ENCODE peak calls at places on chromosomes 5 and 9, in eight cellular contexts. O is type B pancreatic cell; G is CD8-positive, alpha-beta T cell; M is heart left ventricle; H is HFFc6; S is astrocyte of the spinal cord; X is cardiac muscle cell; J is endothelial cell. R is an unnamed sample.

GRCh38 chr9:98580956-98581355 is 127.8 kb downstream of the GABBR2 start:
- DNase-seq in O (no peak), G (no peak), M (no peak), H (no peak), S (no peak), X (no peak), J (no peak), R (no peak)

GRCh38 chr5:125552486-125552885 is 806.0 kb upstream of the ZNF608 start:
- DNase-seq in O (no peak), G (no peak), M (no peak), H (no peak), S (no peak), X (no peak), J (no peak), R (no peak)

GRCh38 chr9:69172895-69173294 is 1.2 kb upstream of the TJP2 start:
- DNase-seq in O (no peak), G (no peak), M (no peak), H (no peak), S (no peak), X (no peak), J (no peak), R (no peak)

GRCh38 chr5:31909073-31909472 is 265.0 kb downstream of the GOLPH3 start:
- DNase-seq in O (no peak), G (no peak), M (no peak), H (no peak), S (no peak), X (no peak), J (no peak), R (no peak)

GRCh38 chr5:1795931-1796330 is 3.7 kb downstream of the MRPL36 start:
- DNase-seq in O (no peak), G (no peak), M (no peak), H (no peak), S (no peak), X (no peak), J (no peak), R (no peak)

GRCh38 chr9:76456202-76456926 is 2.6 kb upstream of the GCNT1 start:
- DNase-seq in O (no peak), G (peak), M (no peak), H (no peak), S (peak), X (peak), J (peak), R (no peak)

GRCh38 chr5:61362796-61363364 is 30.8 kb downstream of the ZSWIM6 start:
- DNase-seq in O (no peak), G (no peak), M (no peak), H (peak), S (no peak), X (peak), J (no peak), R (no peak)

GRCh38 chr5:19240150-19240549 is 747.9 kb downstream of the CDH18 start:
- DNase-seq in O (no peak), G (no peak), M (no peak), H (no peak), S (peak), X (peak), J (no peak), R (no peak)

GRCh38 chr5:161190778-161191177 is 338.8 kb upstream of the ATP10B start:
- DNase-seq in O (no peak), G (no peak), M (no peak), H (no peak), S (no peak), X (no peak), J (no peak), R (no peak)

GRCh38 chr9:87909310-87910041 is 8.3 kb upstream of the SPATA31C1 start:
- DNase-seq in O (no peak), G (no peak), M (no peak), H (no peak), S (no peak), X (no peak), J (no peak), R (peak)

GRCh38 chr9:126217121-126217520 is 109.5 kb upstream of the MVB12B start:
- DNase-seq in O (no peak), G (no peak), M (no peak), H (no peak), S (no peak), X (no peak), J (no peak), R (peak)

GRCh38 chr5:445591-445990 is 2.6 kb downstream of the EXOC3 start:
- DNase-seq in O (no peak), G (no peak), M (no peak), H (no peak), S (no peak), X (no peak), J (no peak), R (no peak)

GRCh38 chr5:80399553-80400239 is 8.2 kb upstream of the ZFYVE16 start:
- DNase-seq in O (no peak), G (no peak), M (no peak), H (peak), S (peak), X (no peak), J (no peak), R (no peak)

GRCh38 chr5:78364005-78364404 is 3.6 kb downstream of the SCAMP1 start:
- DNase-seq in O (no peak), G (no peak), M (no peak), H (no peak), S (no peak), X (no peak), J (no peak), R (no peak)

GRCh38 chr5:162372265-162372664 is 304.7 kb downstream of the GABRG2 start:
- DNase-seq in O (no peak), G (no peak), M (no peak), H (no peak), S (no peak), X (no peak), J (no peak), R (no peak)

GRCh38 chr9:37592108-37592951 is at the start of gene TOMM5:
- DNase-seq in O (peak), G (peak), M (peak), H (peak), S (peak), X (peak), J (peak), R (peak)

GRCh38 chr5:151470440-151470839 is 23.0 kb downstream of the SLC36A1 start:
- DNase-seq in O (no peak), G (no peak), M (no peak), H (peak), S (no peak), X (no peak), J (no peak), R (peak)

GRCh38 chr5:28548856-28549255 is 1510.5 kb upstream of the CDH9 start:
- DNase-seq in O (no peak), G (no peak), M (no peak), H (no peak), S (peak), X (no peak), J (no peak), R (no peak)

GRCh38 chr5:28549588-28549987 is 1511.2 kb upstream of the CDH9 start:
- DNase-seq in O (no peak), G (no peak), M (no peak), H (no peak), S (no peak), X (no peak), J (no peak), R (no peak)

GRCh38 chr5:28543699-28544098 is 1505.3 kb upstream of the CDH9 start:
- DNase-seq in O (no peak), G (no peak), M (no peak), H (no peak), S (no peak), X (no peak), J (no peak), R (no peak)

GRCh38 chr5:28542968-28543367 is 1504.6 kb upstream of the CDH9 start:
- DNase-seq in O (no peak), G (no peak), M (no peak), H (no peak), S (peak), X (peak), J (no peak), R (no peak)

DNA sequence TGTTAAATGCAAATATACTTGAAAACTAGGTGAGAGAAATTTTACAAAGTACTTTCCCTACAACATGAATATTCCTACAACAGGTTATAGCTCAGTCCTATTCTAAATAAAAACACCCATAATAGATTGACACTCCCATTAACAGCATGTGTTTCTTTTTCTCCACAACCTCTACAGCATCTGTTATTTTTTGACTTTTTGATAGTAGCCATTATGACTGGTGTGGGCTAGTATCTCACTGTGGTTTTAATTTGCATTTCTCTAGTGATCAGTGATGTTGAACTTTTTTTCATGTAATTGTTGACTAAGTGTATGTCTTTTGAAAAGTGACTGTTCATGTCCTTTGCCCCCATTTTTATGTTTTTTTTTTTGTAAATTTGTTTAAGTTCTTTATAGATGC is 1506.1 kb upstream of the CDH9 start:
- DNase-seq in O (no peak), G (no peak), M (no peak), H (no peak), S (no peak), X (no peak), J (no peak), R (no peak)
- TF ChIP-seq CTCF in O (no peak), G (no peak), M (no peak), H (no peak), S (no peak), X (no peak), J (no peak), R (no peak)

GRCh38 chr9:4386819-4387218 is 87.0 kb upstream of the GLIS3 start:
- DNase-seq in O (no peak), G (no peak), M (no peak), H (no peak), S (no peak), X (no peak), J (no peak), R (no peak)
- TF ChIP-seq CTCF in O (no peak), G (no peak), M (no peak), H (no peak), S (no peak), X (no peak), J (no peak), R (no peak)

GRCh38 chr9:15961217-15961616 is 408.4 kb downstream of the CCDC171 start:
- DNase-seq in O (no peak), G (no peak), M (no peak), H (no peak), S (no peak), X (no peak), J (no peak), R (no peak)

GRCh38 chr9:15965246-15965745 is 412.5 kb downstream of the CCDC171 start:
- DNase-seq in O (no peak), G (no peak), M (no peak), H (no peak), S (no peak), X (no peak), J (no peak), R (no peak)

GRCh38 chr9:15966471-15966870 is 413.6 kb downstream of the CCDC171 start:
- DNase-seq in O (no peak), G (no peak), M (no peak), H (no peak), S (no peak), X (no peak), J (no peak), R (no peak)

GRCh38 chr9:15972760-15973159 is 419.9 kb downstream of the CCDC171 start:
- DNase-seq in O (no peak), G (no peak), M (no peak), H (no peak), S (no peak), X (no peak), J (no peak), R (no peak)

DNA sequence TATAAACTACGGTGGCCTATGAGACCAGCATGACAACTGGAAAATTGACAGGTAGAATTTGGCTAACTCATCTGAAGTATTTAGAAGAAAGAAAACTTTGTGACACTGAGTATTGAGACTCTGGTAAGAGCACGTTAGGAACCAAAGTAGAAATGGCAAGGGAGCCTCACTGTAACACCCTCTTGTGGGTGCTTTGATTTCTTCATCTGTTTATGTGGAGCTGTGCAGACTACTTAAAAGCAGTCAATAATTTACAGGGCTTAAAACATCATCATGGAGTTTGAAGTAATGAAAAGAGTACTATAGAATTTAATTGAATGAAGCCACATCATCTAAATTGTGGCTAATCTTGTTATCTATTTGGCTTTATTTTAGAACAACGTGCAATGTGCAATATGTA is 414.2 kb downstream of the CCDC171 start:
- DNase-seq in O (no peak), G (no peak), M (no peak), H (no peak), S (no peak), X (no peak), J (no peak), R (no peak)
- TF ChIP-seq CTCF in O (no peak), G (no peak), M (no peak), H (no peak), S (no peak), X (no peak), J (no peak), R (peak)

GRCh38 chr5:137699291-137700281 is 36.3 kb downstream of the KLHL3 start:
- DNase-seq in O (no peak), G (no peak), M (no peak), H (no peak), S (no peak), X (no peak), J (no peak), R (no peak)

GRCh38 chr5:137695651-137696428 is 40.0 kb downstream of the KLHL3 start:
- DNase-seq in O (no peak), G (peak), M (no peak), H (no peak), S (no peak), X (no peak), J (peak), R (no peak)

GRCh38 chr5:137693951-137694721 is 41.8 kb downstream of the KLHL3 start:
- DNase-seq in O (no peak), G (no peak), M (no peak), H (no peak), S (no peak), X (no peak), J (no peak), R (no peak)

GRCh38 chr5:137693307-137693950 is 42.5 kb downstream of the KLHL3 start:
- DNase-seq in O (no peak), G (no peak), M (no peak), H (no peak), S (no peak), X (no peak), J (no peak), R (no peak)

DNA sequence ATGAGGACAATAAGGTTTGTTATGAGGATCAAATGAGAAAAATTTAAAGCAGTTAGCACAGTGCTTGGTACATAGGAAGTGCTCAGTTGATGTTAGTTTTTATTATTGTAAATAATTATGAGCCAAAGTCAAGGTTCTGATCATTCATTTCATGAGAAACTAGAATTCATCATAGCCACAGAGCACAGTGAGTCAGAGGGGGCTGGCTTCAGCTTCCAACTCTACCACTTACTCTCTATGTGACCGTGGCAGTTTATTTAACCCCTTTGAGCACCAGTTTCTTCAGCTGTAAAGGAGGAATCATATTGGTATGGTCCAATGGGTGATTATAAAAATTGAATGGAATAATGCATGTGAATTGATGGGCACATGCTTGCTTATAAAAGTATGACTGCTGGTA is 39.4 kb downstream of the KLHL3 start:
- DNase-seq in O (no peak), G (no peak), M (no peak), H (no peak), S (peak), X (no peak), J (no peak), R (no peak)
- TF ChIP-seq CTCF in O (no peak), G (no peak), M (no peak), H (no peak), S (no peak), X (no peak), J (no peak), R (no peak)

DNA sequence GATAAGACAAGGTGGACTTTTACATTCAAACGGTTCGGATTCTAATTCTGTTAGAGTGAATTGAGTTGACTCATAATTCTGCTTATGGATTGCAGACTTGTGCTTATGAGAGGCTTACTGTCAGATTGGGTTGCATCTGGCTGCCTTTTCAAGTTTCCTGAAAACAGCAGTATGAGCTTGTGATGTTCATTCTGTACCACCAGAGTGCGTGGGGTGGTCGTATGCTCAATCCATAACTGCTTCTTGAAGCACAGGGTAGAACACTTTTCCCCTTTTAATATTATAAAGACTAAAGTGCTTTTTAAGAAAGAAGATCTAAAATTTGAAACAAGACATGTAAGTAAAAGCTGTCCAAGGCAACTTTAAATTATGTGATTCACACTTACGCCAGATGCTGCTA is 253.2 kb upstream of the ARRDC3 start:
- DNase-seq in O (no peak), G (no peak), M (no peak), H (no peak), S (no peak), X (peak), J (no peak), R (no peak)
- TF ChIP-seq CTCF in O (peak), G (no peak), M (no peak), H (no peak), S (no peak), X (no peak), J (peak), R (no peak)

DNA sequence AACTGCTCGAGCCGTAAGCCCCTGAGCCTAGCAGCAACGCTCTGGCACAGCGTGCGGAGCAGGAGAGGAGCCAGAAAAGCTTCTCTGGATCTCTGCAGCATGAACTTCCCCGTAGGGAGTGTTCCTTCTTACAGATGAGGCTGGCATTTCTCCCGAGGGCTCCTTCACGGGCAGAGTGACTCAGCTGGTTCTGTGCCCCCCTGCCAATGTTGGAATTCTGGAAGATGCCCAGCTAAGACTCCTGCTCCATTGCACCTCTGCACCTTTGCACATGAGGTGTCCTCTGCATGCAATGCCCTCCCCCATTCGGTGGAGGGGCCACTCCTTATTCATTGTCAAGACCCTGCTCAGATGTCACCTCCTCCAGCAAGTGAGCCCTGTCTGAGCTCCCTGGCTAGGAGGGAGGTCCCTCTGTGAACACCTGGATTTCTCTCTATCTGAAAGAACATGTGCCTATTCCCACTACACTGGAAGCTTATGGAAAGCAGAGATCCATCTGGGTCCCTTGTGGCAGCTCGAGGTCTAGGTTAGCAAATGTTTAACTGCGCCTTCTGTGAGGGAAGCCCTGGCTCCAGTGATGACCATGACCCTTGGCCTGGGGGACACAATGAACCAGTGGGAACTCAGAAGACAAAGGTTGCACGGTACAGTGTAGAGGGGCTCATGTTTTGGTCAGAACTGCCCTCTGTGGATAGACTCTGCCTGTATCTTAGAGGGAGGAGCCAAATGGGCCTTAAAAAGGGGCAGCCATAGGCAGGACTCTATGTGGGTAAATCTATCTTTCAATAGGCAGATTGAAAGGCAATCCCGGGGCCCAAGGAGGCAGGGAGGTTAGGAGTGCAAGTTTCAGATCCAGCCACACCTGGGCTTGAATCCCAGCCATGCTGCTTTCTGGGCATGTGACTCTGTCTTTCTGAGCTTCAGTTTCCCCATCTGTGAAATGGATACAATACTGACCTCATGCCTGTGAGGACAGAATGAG is 39.4 kb downstream of the SH3PXD2B start:
- DNase-seq in O (no peak), G (no peak), M (no peak), H (no peak), S (peak), X (no peak), J (no peak), R (no peak)
- TF ChIP-seq CTCF in O (no peak), G (no peak), M (no peak), H (no peak), S (no peak), X (no peak), J (no peak), R (no peak)

GRCh38 chr5:179343902-179344300 is 1.4 kb downstream of the ADAMTS2 start:
- DNase-seq in O (peak), G (no peak), M (no peak), H (peak), S (no peak), X (peak), J (peak), R (no peak)
- TF ChIP-seq CTCF in O (peak), G (no peak), M (peak), H (peak), S (peak), X (peak), J (peak), R (peak)

GRCh38 chr9:20373263-20373662 is 249.0 kb downstream of the MLLT3 start:
- DNase-seq in O (no peak), G (no peak), M (no peak), H (no peak), S (no peak), X (no peak), J (no peak), R (no peak)

GRCh38 chr9:20364954-20365353 is 257.3 kb downstream of the MLLT3 start:
- DNase-seq in O (no peak), G (no peak), M (no peak), H (no peak), S (no peak), X (no peak), J (no peak), R (no peak)

GRCh38 chr9:20369391-20369790 is 252.9 kb downstream of the MLLT3 start:
- DNase-seq in O (no peak), G (no peak), M (no peak), H (no peak), S (no peak), X (no peak), J (no peak), R (no peak)
- TF ChIP-seq CTCF in O (no peak), G (no peak), M (no peak), H (peak), S (no peak), X (no peak), J (no peak), R (peak)